ENCODE peak calls at places on chromosomes 6 and 20, in six cellular contexts. J is mucosa of gallbladder; K is naive thymus-derived CD8-positive, alpha-beta T cell; R is AG20443; N is GM13976; D is nephron progenitor cell. I is an unnamed sample.

GRCh38 chr20:45059022-45059728 is 41.8 kb downstream of the KCNS1 start:
- DNase-seq in J (no peak), K (no peak), R (no peak), N (no peak), D (no peak), I (no peak)

GRCh38 chr6:158767714-158768113 is 51.5 kb downstream of the EZR start:
- DNase-seq in J (no peak), K (no peak), R (no peak), N (no peak), D (no peak), I (no peak)

GRCh38 chr20:61557603-61558002 is 305.5 kb downstream of the CDH4 start:
- DNase-seq in J (no peak), K (no peak), R (no peak), N (no peak), D (no peak), I (no peak)

GRCh38 chr20:43448748-43449535 is 8.8 kb upstream of the SRSF6 start:
- DNase-seq in J (peak), K (peak), R (peak), N (peak), D (peak), I (peak)

GRCh38 chr20:13910492-13910891 is 79.9 kb downstream of the SEL1L2 start:
- DNase-seq in J (no peak), K (no peak), R (no peak), N (no peak), D (no peak), I (no peak)

GRCh38 chr6:124282541-124282940 is 478.9 kb downstream of the NKAIN2 start:
- DNase-seq in J (no peak), K (no peak), R (no peak), N (no peak), D (no peak), I (no peak)

GRCh38 chr6:15260099-15260821 is 14.4 kb downstream of the JARID2 start:
- DNase-seq in J (no peak), K (no peak), R (peak), N (no peak), D (no peak), I (no peak)

GRCh38 chr20:40265872-40266533 is 423.0 kb downstream of the MAFB start:
- DNase-seq in J (peak), K (no peak), R (peak), N (no peak), D (no peak), I (no peak)

GRCh38 chr6:134750669-134751068 is 199.2 kb downstream of the ALDH8A1 start:
- DNase-seq in J (no peak), K (no peak), R (peak), N (no peak), D (no peak), I (no peak)

GRCh38 chr6:161029195-161029809 is 37.7 kb downstream of the MAP3K4 start:
- DNase-seq in J (no peak), K (no peak), R (peak), N (peak), D (no peak), I (no peak)

GRCh38 chr6:56999049-56999448 is 44.1 kb downstream of the BEND6 start:
- DNase-seq in J (no peak), K (no peak), R (no peak), N (no peak), D (no peak), I (no peak)

GRCh38 chr20:6765469-6766058 is 1.9 kb upstream of the BMP2 start:
- DNase-seq in J (no peak), K (no peak), R (peak), N (peak), D (no peak), I (peak)

GRCh38 chr6:37566209-37566859 is 66.6 kb upstream of the CCDC167 start:
- DNase-seq in J (peak), K (peak), R (peak), N (peak), D (peak), I (peak)

GRCh38 chr6:163844761-163845160 is 430.2 kb downstream of the QKI start:
- DNase-seq in J (no peak), K (no peak), R (no peak), N (no peak), D (no peak), I (no peak)

GRCh38 chr20:11159728-11160127 is 485.9 kb upstream of the JAG1 start:
- DNase-seq in J (peak), K (no peak), R (peak), N (no peak), D (no peak), I (no peak)

GRCh38 chr6:97705568-97705967 is 422.6 kb upstream of the MMS22L start:
- DNase-seq in J (no peak), K (no peak), R (peak), N (no peak), D (no peak), I (peak)

GRCh38 chr20:50389437-50389807 is 120.8 kb upstream of the PTPN1 start:
- DNase-seq in J (peak), K (no peak), R (no peak), N (no peak), D (no peak), I (no peak)

GRCh38 chr6:128806274-128806673 is 76.7 kb upstream of the LAMA2 start:
- DNase-seq in J (no peak), K (no peak), R (no peak), N (no peak), D (no peak), I (no peak)

I was measured in HEK293T.